ENCODE peak calls at places on chromosomes 4 and X, in seven cellular contexts. I, S, M, T, O, Z and B are unnamed samples.

GRCh38 chrX:37998586-37999267 is 7.6 kb upstream of the SYTL5 start:
- DNase-seq in Z (no peak), M (no peak), I (no peak), T (no peak), O (peak; percentile 47), S (peak; percentile 80), B (no peak)

GRCh38 chrX:23548164-23548563 is 119.1 kb upstream of the PRDX4 start:
- DNase-seq in M (peak; percentile 34), Z (peak; percentile 6), O (peak; percentile 2), S (no peak), I (no peak), T (no peak), B (no peak)

GRCh38 chrX:31271615-31272471 is 200.0 kb upstream of the FTHL17 start:
- DNase-seq in M (no peak), Z (no peak), S (peak; percentile 36), O (no peak), T (no peak), I (no peak), B (no peak)

GRCh38 chr4:162644346-162644745 is 480.5 kb upstream of the FSTL5 start:
- DNase-seq in Z (no peak), I (no peak), M (peak; percentile 25), T (no peak), S (no peak), O (peak; percentile 3), B (no peak)

GRCh38 chr4:112099701-112100289 is 45.5 kb upstream of the FAM241A start:
- DNase-seq in Z (no peak), M (peak; percentile 71), O (peak; percentile 81), S (peak; percentile 73), T (no peak), I (no peak), B (no peak)

GRCh38 chr4:86544313-86544966 is 49.7 kb upstream of the PTPN13 start:
- DNase-seq in S (no peak), O (no peak), Z (no peak), I (no peak), T (no peak), M (no peak), B (no peak)

GRCh38 chr4:24105183-24106039 is 215.6 kb upstream of the PPARGC1A start:
- DNase-seq in I (no peak), S (peak; percentile 99), M (peak; percentile 87), T (no peak), Z (peak; percentile 66), O (peak; percentile 90), B (no peak)

GRCh38 chr4:184473265-184473514 is 1.2 kb downstream of the IRF2 start:
- DNase-seq in M (no peak), T (no peak), I (no peak), O (no peak), S (no peak), Z (no peak), B (no peak)

GRCh38 chr4:116320859-116321258 is 764.5 kb downstream of the TRAM1L1 start:
- DNase-seq in T (no peak), M (no peak), O (no peak), S (no peak), I (no peak), Z (no peak), B (no peak)

DNA sequence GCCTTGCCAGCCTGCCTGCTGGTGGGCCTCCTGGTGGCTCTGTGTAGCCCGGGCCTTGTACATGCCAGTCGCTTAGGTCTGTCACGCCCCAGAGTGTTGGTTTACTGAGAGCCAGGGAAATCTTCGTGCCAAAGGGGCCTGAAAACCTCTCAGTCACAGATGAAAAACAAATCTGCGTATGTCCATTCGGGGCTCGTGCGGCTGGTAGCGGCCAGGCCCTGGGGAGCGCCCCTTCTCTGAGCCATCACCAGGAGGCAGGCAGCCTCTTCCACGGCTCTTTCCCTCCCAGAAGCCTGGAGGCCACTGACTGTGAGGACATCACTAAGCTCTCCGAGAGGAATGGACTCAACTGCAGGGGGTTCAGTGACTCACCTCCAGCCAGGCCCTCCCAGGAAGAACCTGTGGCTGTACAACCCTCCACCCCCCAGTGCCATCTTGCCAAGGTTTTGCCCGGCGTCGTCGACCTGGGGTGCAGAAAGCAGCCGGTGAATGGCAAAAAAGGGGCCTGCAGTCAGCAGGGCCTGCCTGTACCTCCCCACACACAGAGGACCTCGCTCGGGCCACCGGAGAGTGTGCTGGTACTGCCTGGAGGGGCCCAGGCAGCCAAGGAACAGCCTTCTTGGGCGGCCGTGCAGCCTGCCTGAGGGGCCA is 162.2 kb downstream of the BCOR start:
- DNase-seq in S (no peak), T (no peak), O (no peak), I (no peak), Z (no peak), M (no peak), B (no peak)
- TF ChIP-seq CTCF in S (no peak), T (no peak), O (no peak), I (no peak), Z (no peak), M (no peak), B (no peak)

GRCh38 chrX:115949900-115950822 is 220.4 kb upstream of the AGTR2 start:
- DNase-seq in O (no peak), T (peak; percentile 50), S (no peak), I (no peak), Z (no peak), M (no peak), B (no peak)
- TF ChIP-seq CTCF in O (no peak), T (no peak), S (peak; percentile 4), I (no peak), Z (no peak), M (no peak), B (no peak)

GRCh38 chr4:126603210-126603609 is 1029.5 kb upstream of the INTU start:
- DNase-seq in M (no peak), Z (no peak), T (no peak), O (no peak), S (no peak), I (no peak), B (no peak)

GRCh38 chr4:126603851-126604250 is 1028.9 kb upstream of the INTU start:
- DNase-seq in I (no peak), S (no peak), Z (no peak), M (no peak), T (no peak), O (no peak), B (no peak)

GRCh38 chr4:126604273-126604867 is 1028.4 kb upstream of the INTU start:
- DNase-seq in M (peak; percentile 56), S (peak; percentile 61), O (peak; percentile 63), I (no peak), Z (no peak), T (no peak), B (peak; percentile 61)
- TF ChIP-seq CTCF in M (peak; percentile 76), S (peak; percentile 78), O (peak; percentile 92), I (no peak), Z (peak; percentile 78), T (peak; percentile 31), B (peak; percentile 34)

GRCh38 chr4:120873554-120873953 is 49.0 kb downstream of the PRDM5 start:
- DNase-seq in Z (no peak), S (no peak), O (no peak), M (no peak), I (no peak), T (no peak), B (no peak)

GRCh38 chr4:120871173-120871572 is 51.4 kb downstream of the PRDM5 start:
- DNase-seq in O (no peak), S (no peak), M (no peak), I (no peak), Z (no peak), T (no peak), B (no peak)

GRCh38 chr4:120865985-120866384 is 56.5 kb downstream of the PRDM5 start:
- DNase-seq in T (no peak), O (no peak), I (no peak), Z (no peak), M (no peak), S (peak; percentile 31), B (no peak)

GRCh38 chr4:120869511-120870278 is 52.8 kb downstream of the PRDM5 start:
- DNase-seq in Z (no peak), I (no peak), O (peak; percentile 25), S (peak; percentile 14), T (no peak), M (peak; percentile 35), B (no peak)

GRCh38 chr4:120870279-120870673 is 52.2 kb downstream of the PRDM5 start:
- DNase-seq in O (no peak), S (no peak), I (no peak), Z (no peak), M (no peak), T (no peak), B (no peak)
- TF ChIP-seq CTCF in O (no peak), S (no peak), I (no peak), Z (peak; percentile 9), M (peak; percentile 9), T (no peak), B (no peak)

DNA sequence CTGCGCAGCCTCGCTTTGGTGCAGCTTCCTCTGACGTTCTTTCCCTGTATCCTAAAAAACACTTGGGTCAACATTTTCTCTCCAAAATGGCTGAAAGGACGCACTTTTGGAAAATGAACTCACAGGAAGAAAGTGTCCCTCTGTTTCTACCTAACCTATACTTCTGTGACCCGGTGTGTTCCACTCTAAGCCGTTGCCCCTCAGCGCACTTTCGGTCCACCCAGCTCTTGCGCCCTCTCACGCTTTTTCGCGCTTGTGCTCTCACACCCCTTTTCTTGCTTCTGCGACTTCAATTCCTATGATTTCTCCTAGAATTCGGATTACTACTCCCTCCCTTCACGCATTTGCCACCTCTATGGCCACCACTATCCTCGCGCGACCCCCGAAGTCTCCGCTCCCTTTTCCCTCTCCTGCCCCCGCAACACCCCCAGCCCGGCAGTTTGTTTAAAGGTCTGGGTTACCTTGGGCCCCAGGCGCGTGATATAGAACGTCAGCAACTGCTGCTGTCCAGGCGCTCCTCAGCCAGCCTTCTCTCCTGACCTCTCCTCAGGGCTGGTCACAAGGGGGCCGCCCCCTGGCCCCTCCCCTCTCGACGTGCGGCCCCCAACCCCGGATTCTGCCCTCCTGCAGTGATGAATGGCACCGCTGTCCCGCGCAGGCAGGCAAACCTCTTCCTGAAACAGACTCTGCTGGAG is at the start of gene USP51:
- DNase-seq in O (peak; percentile 68), S (peak; percentile 51), M (peak; percentile 66), I (peak; percentile 24), Z (no peak), T (peak; percentile 34), B (peak; percentile 83)
- TF ChIP-seq CTCF in O (no peak), S (peak; percentile 7), M (no peak), I (peak; percentile 24), Z (no peak), T (no peak), B (no peak)

GRCh38 chr4:169234137-169234855 is 36.5 kb downstream of the SH3RF1 start:
- DNase-seq in O (no peak), Z (no peak), S (no peak), I (no peak), T (no peak), M (no peak), B (no peak)

GRCh38 chr4:169238445-169238844 is 32.3 kb downstream of the SH3RF1 start:
- DNase-seq in M (no peak), O (peak; percentile 60), S (peak; percentile 47), Z (no peak), T (no peak), I (no peak), B (no peak)

GRCh38 chr4:169239236-169239905 is 31.4 kb downstream of the SH3RF1 start:
- DNase-seq in Z (no peak), T (no peak), O (no peak), M (no peak), S (peak; percentile 47), I (no peak), B (no peak)

GRCh38 chr4:169241480-169241879 is 29.3 kb downstream of the SH3RF1 start:
- DNase-seq in M (no peak), I (no peak), T (no peak), O (peak; percentile 52), S (no peak), Z (no peak), B (no peak)

GRCh38 chr4:169236901-169237626 is 33.7 kb downstream of the SH3RF1 start:
- DNase-seq in Z (no peak), T (no peak), S (no peak), M (no peak), O (peak; percentile 33), I (no peak), B (no peak)
- TF ChIP-seq CTCF in Z (no peak), T (no peak), S (no peak), M (no peak), O (no peak), I (no peak), B (no peak)

GRCh38 chrX:136397001-136397400 is 90.7 kb upstream of the BRS3 start:
- DNase-seq in T (no peak), M (peak; percentile 0), O (no peak), S (no peak), Z (no peak), I (no peak), B (no peak)
- TF ChIP-seq CTCF in T (no peak), M (peak; percentile 15), O (no peak), S (no peak), Z (no peak), I (no peak), B (no peak)